ENCODE peak calls at places on chromosome 4, in four cellular contexts. One of them, this sample, is unnamed.

GRCh38 chr4:27702710-27703431 is 842.2 kb downstream of the STIM2 start:
- DNase-seq in Peyer's patch: no peak
- DNase-seq in lower lobe of right lung: no peak
- DNase-seq in astrocyte: no peak
- DNase-seq in this sample: no peak

GRCh38 chr4:141713771-141714445 is 77.5 kb downstream of the IL15 start:
- DNase-seq in Peyer's patch: no peak
- DNase-seq in lower lobe of right lung: no peak
- DNase-seq in astrocyte: peak; percentile 81
- DNase-seq in this sample: no peak

GRCh38 chr4:181528570-181529184 is 714.5 kb upstream of the TENM3 start:
- DNase-seq in Peyer's patch: peak; percentile 84
- DNase-seq in lower lobe of right lung: peak; percentile 61
- DNase-seq in astrocyte: peak; percentile 47
- DNase-seq in this sample: no peak

GRCh38 chr4:179750374-179750773 is 2308.1 kb upstream of the AGA start:
- DNase-seq in Peyer's patch: no peak
- DNase-seq in lower lobe of right lung: no peak
- DNase-seq in astrocyte: peak; percentile 4
- DNase-seq in this sample: no peak

GRCh38 chr4:71828450-71828849 is 44.6 kb upstream of the GC start:
- DNase-seq in Peyer's patch: no peak
- DNase-seq in lower lobe of right lung: no peak
- DNase-seq in astrocyte: no peak
- DNase-seq in this sample: no peak

GRCh38 chr4:56148428-56148827 is 199.7 kb downstream of the CEP135 start:
- DNase-seq in Peyer's patch: no peak
- DNase-seq in lower lobe of right lung: no peak
- DNase-seq in astrocyte: no peak
- DNase-seq in this sample: no peak

GRCh38 chr4:155952546-155952945 is 1.1 kb downstream of the CTSO start:
- DNase-seq in Peyer's patch: no peak
- DNase-seq in lower lobe of right lung: no peak
- DNase-seq in astrocyte: no peak
- DNase-seq in this sample: no peak

GRCh38 chr4:52850406-52851119 is 11.6 kb upstream of the RASL11B start:
- DNase-seq in Peyer's patch: no peak
- DNase-seq in lower lobe of right lung: no peak
- DNase-seq in astrocyte: no peak
- DNase-seq in this sample: no peak

GRCh38 chr4:157575339-157575738 is 354.8 kb downstream of the GRIA2 start:
- DNase-seq in Peyer's patch: no peak
- DNase-seq in lower lobe of right lung: no peak
- DNase-seq in astrocyte: no peak
- DNase-seq in this sample: no peak

GRCh38 chr4:17502764-17503163 is 9.1 kb downstream of the QDPR start:
- DNase-seq in Peyer's patch: no peak
- DNase-seq in lower lobe of right lung: no peak
- DNase-seq in astrocyte: peak; percentile 73
- DNase-seq in this sample: no peak

GRCh38 chr4:150583287-150584197 is 1.6 kb downstream of the MAB21L2 start:
- DNase-seq in Peyer's patch: peak; percentile 48
- DNase-seq in lower lobe of right lung: peak; percentile 46
- DNase-seq in astrocyte: peak; percentile 44
- DNase-seq in this sample: no peak

GRCh38 chr4:2361366-2362285 is 56.8 kb downstream of the ZFYVE28 start:
- DNase-seq in Peyer's patch: no peak
- DNase-seq in lower lobe of right lung: peak; percentile 39
- DNase-seq in astrocyte: no peak
- DNase-seq in this sample: no peak

GRCh38 chr4:13733817-13734216 is 106.3 kb upstream of the BOD1L1 start:
- DNase-seq in Peyer's patch: no peak
- DNase-seq in lower lobe of right lung: no peak
- DNase-seq in astrocyte: no peak
- DNase-seq in this sample: no peak

GRCh38 chr4:1403591-1404572 is 2.4 kb downstream of the NKX1-1 start:
- DNase-seq in Peyer's patch: peak; percentile 37
- DNase-seq in lower lobe of right lung: peak; percentile 28
- DNase-seq in astrocyte: no peak
- DNase-seq in this sample: peak; percentile 42

GRCh38 chr4:791866-792630 is 33.9 kb downstream of the CPLX1 start:
- DNase-seq in Peyer's patch: peak; percentile 63
- DNase-seq in lower lobe of right lung: peak; percentile 60
- DNase-seq in astrocyte: no peak
- DNase-seq in this sample: no peak

GRCh38 chr4:95170176-95170575 is 378.6 kb downstream of the UNC5C start:
- DNase-seq in Peyer's patch: no peak
- DNase-seq in lower lobe of right lung: no peak
- DNase-seq in astrocyte: no peak
- DNase-seq in this sample: no peak

GRCh38 chr4:6594826-6595355 is 19.9 kb downstream of the MAN2B2 start:
- DNase-seq in Peyer's patch: no peak
- DNase-seq in lower lobe of right lung: no peak
- DNase-seq in astrocyte: no peak
- DNase-seq in this sample: no peak

GRCh38 chr4:83961575-83961974 is 425.7 kb downstream of the GPAT3 start:
- DNase-seq in Peyer's patch: no peak
- DNase-seq in lower lobe of right lung: no peak
- DNase-seq in astrocyte: peak; percentile 10
- DNase-seq in this sample: no peak

GRCh38 chr4:101597204-101597603 is 193.3 kb upstream of the BANK1 start:
- DNase-seq in Peyer's patch: no peak
- DNase-seq in lower lobe of right lung: no peak
- DNase-seq in astrocyte: no peak
- DNase-seq in this sample: peak; percentile 34

GRCh38 chr4:4423706-4424498 is 37.0 kb downstream of the NSG1 start:
- DNase-seq in Peyer's patch: peak; percentile 32
- DNase-seq in lower lobe of right lung: no peak
- DNase-seq in astrocyte: no peak
- DNase-seq in this sample: no peak

GRCh38 chr4:153594208-153594607 is 89.9 kb upstream of the TLR2 start:
- DNase-seq in Peyer's patch: no peak
- DNase-seq in lower lobe of right lung: no peak
- DNase-seq in astrocyte: peak; percentile 68
- DNase-seq in this sample: no peak

GRCh38 chr4:184288451-184289178 is 70.9 kb upstream of the ENPP6 start:
- DNase-seq in Peyer's patch: peak; percentile 59
- DNase-seq in lower lobe of right lung: no peak
- DNase-seq in astrocyte: no peak
- DNase-seq in this sample: peak; percentile 10

GRCh38 chr4:11698846-11699590 is 270.3 kb upstream of the HS3ST1 start:
- DNase-seq in Peyer's patch: no peak
- DNase-seq in lower lobe of right lung: no peak
- DNase-seq in astrocyte: peak; percentile 87
- DNase-seq in this sample: no peak

GRCh38 chr4:10273030-10273429 is 156.4 kb upstream of the WDR1 start:
- DNase-seq in Peyer's patch: no peak
- DNase-seq in lower lobe of right lung: no peak
- DNase-seq in astrocyte: no peak
- DNase-seq in this sample: no peak

GRCh38 chr4:62797221-62797620 is 1597.1 kb downstream of the ADGRL3 start:
- DNase-seq in Peyer's patch: no peak
- DNase-seq in lower lobe of right lung: no peak
- DNase-seq in astrocyte: no peak
- DNase-seq in this sample: no peak

GRCh38 chr4:52983563-52984303 is 121.6 kb downstream of the RASL11B start:
- DNase-seq in Peyer's patch: no peak
- DNase-seq in lower lobe of right lung: no peak
- DNase-seq in astrocyte: peak; percentile 14
- DNase-seq in this sample: no peak

GRCh38 chr4:77074961-77075855 is 581 bp downstream of the CCNI start:
- DNase-seq in Peyer's patch: peak; percentile 91
- DNase-seq in lower lobe of right lung: peak; percentile 90
- DNase-seq in astrocyte: peak; percentile 62
- DNase-seq in this sample: peak; percentile 80

GRCh38 chr4:21726255-21726815 is 222.2 kb downstream of the KCNIP4 start:
- DNase-seq in Peyer's patch: no peak
- DNase-seq in lower lobe of right lung: no peak
- DNase-seq in astrocyte: peak; percentile 49
- DNase-seq in this sample: no peak

GRCh38 chr4:56641494-56642051 is 39.5 kb downstream of the HOPX start:
- DNase-seq in Peyer's patch: no peak
- DNase-seq in lower lobe of right lung: no peak
- DNase-seq in astrocyte: peak; percentile 94
- DNase-seq in this sample: no peak

GRCh38 chr4:80115368-80116181 is 42.5 kb upstream of the ANTXR2 start:
- DNase-seq in Peyer's patch: no peak
- DNase-seq in lower lobe of right lung: no peak
- DNase-seq in astrocyte: peak; percentile 33
- DNase-seq in this sample: no peak

GRCh38 chr4:138982754-138983153 is 32.8 kb upstream of the NOCT start:
- DNase-seq in Peyer's patch: no peak
- DNase-seq in lower lobe of right lung: no peak
- DNase-seq in astrocyte: no peak
- DNase-seq in this sample: no peak

GRCh38 chr4:37383579-37384229 is 139.2 kb downstream of the NWD2 start:
- DNase-seq in Peyer's patch: no peak
- DNase-seq in lower lobe of right lung: no peak
- DNase-seq in astrocyte: no peak
- DNase-seq in this sample: no peak

GRCh38 chr4:34323549-34324325 is 1920.6 kb downstream of the ARAP2 start:
- DNase-seq in Peyer's patch: no peak
- DNase-seq in lower lobe of right lung: no peak
- DNase-seq in astrocyte: no peak
- DNase-seq in this sample: no peak

GRCh38 chr4:138348055-138348454 is 105.9 kb upstream of the SLC7A11 start:
- DNase-seq in Peyer's patch: no peak
- DNase-seq in lower lobe of right lung: no peak
- DNase-seq in astrocyte: no peak
- DNase-seq in this sample: no peak

GRCh38 chr4:26613242-26613641 is 29.4 kb downstream of the TBC1D19 start:
- DNase-seq in Peyer's patch: no peak
- DNase-seq in lower lobe of right lung: no peak
- DNase-seq in astrocyte: peak; percentile 12
- DNase-seq in this sample: no peak

GRCh38 chr4:24799544-24800272 is 4.3 kb downstream of the SOD3 start:
- DNase-seq in Peyer's patch: no peak
- DNase-seq in lower lobe of right lung: peak; percentile 47
- DNase-seq in astrocyte: no peak
- DNase-seq in this sample: no peak

GRCh38 chr4:24799196-24799543 is 3.8 kb downstream of the SOD3 start:
- DNase-seq in Peyer's patch: no peak
- DNase-seq in lower lobe of right lung: no peak
- DNase-seq in astrocyte: no peak
- DNase-seq in this sample: no peak

GRCh38 chr4:24796632-24797031 is 1.3 kb downstream of the SOD3 start:
- DNase-seq in Peyer's patch: no peak
- DNase-seq in lower lobe of right lung: no peak
- DNase-seq in astrocyte: no peak
- DNase-seq in this sample: no peak

GRCh38 chr4:24800273-24800880 is 5.0 kb downstream of the SOD3 start:
- DNase-seq in Peyer's patch: no peak
- DNase-seq in lower lobe of right lung: peak; percentile 48
- DNase-seq in astrocyte: no peak
- DNase-seq in this sample: no peak

DNA sequence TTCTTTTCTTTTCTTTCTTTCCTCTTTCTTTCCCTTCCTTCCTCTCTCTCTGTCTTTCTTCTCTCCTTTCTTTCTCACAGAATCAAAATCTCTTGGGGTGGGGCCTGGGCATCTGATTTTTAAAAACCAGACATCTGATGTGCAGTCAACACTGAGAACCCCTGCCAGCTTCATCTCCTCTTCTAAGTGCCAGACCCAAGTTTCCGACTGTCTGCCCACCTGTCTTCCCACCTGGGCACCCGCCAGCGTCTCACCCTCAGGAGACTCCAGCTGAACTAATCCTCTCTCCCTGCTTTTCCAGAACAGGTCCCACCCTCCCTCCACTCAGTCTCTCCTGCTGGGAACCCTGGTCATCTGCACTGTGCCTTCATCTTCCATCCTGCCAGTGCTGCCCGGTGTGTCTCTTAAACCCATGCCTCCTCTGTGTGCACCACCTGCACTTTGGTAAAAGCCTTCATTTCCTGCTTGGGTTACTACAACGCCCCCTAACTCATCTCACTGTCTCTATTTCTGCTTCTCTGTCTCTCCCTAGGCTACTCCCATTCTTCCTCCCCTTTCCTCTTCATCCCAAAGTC is 2.8 kb downstream of the SOD3 start:
- DNase-seq in Peyer's patch: no peak
- DNase-seq in lower lobe of right lung: no peak
- DNase-seq in astrocyte: no peak
- DNase-seq in this sample: no peak
- H3K27me3 ChIP-seq in Peyer's patch: no peaks in the 10 kb centered on the region
- H3K27me3 ChIP-seq in lower lobe of right lung: peaks cover 20% of the 10 kb centered on the region
- H3K27me3 ChIP-seq in astrocyte: peaks cover 29% of the 10 kb centered on the region
- H3K27me3 ChIP-seq in this sample: peaks cover 3% of the 10 kb centered on the region

GRCh38 chr4:87126056-87126455 is 94.4 kb downstream of the KLHL8 start:
- DNase-seq in Peyer's patch: no peak
- DNase-seq in lower lobe of right lung: no peak
- DNase-seq in astrocyte: no peak
- DNase-seq in this sample: no peak
- H3K27me3 ChIP-seq in Peyer's patch: no peaks in the 10 kb centered on the region
- H3K27me3 ChIP-seq in lower lobe of right lung: no peaks in the 10 kb centered on the region
- H3K27me3 ChIP-seq in astrocyte: no peaks in the 10 kb centered on the region
- H3K27me3 ChIP-seq in this sample: no peaks in the 10 kb centered on the region

GRCh38 chr4:107823870-107824366 is 814 bp upstream of the SGMS2 start:
- DNase-seq in Peyer's patch: no peak
- DNase-seq in lower lobe of right lung: no peak
- DNase-seq in astrocyte: no peak
- DNase-seq in this sample: no peak

GRCh38 chr4:107814758-107815552 is 9.8 kb upstream of the SGMS2 start:
- DNase-seq in Peyer's patch: no peak
- DNase-seq in lower lobe of right lung: no peak
- DNase-seq in astrocyte: no peak
- DNase-seq in this sample: no peak

GRCh38 chr4:107818301-107818910 is 6.3 kb upstream of the SGMS2 start:
- DNase-seq in Peyer's patch: no peak
- DNase-seq in lower lobe of right lung: no peak
- DNase-seq in astrocyte: peak; percentile 23
- DNase-seq in this sample: no peak
- H3K27me3 ChIP-seq in Peyer's patch: no peaks in the 10 kb centered on the region
- H3K27me3 ChIP-seq in lower lobe of right lung: no peaks in the 10 kb centered on the region
- H3K27me3 ChIP-seq in astrocyte: no peaks in the 10 kb centered on the region
- H3K27me3 ChIP-seq in this sample: no peaks in the 10 kb centered on the region

DNA sequence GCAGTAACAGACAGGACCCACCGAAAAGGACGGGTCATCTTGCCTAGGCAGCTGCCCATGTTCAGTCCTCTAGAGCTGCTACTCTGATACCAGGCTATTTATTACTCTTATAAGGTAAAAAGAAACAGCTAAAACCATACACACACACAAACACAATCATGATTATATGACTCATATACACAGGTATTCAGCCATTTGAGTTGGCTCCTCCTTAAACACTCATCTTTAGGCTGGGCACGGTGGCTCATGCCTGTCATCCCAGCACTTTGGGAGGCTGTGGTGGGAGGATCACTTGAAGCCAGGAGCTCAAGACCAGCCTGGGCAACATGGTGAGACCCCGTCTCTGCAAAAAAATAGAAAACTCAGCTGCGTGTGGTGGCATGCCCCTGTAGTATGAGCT is 76.6 kb downstream of the F11 start:
- DNase-seq in Peyer's patch: no peak
- DNase-seq in lower lobe of right lung: no peak
- DNase-seq in astrocyte: no peak
- DNase-seq in this sample: no peak
- H3K27me3 ChIP-seq in Peyer's patch: no peaks in the 10 kb centered on the region
- H3K27me3 ChIP-seq in lower lobe of right lung: no peaks in the 10 kb centered on the region
- H3K27me3 ChIP-seq in astrocyte: no peaks in the 10 kb centered on the region
- H3K27me3 ChIP-seq in this sample: no peaks in the 10 kb centered on the region